ENCODE peak calls at places on chromosomes 13 and 19, in eight cellular contexts. One of them, this sample, is unnamed.

GRCh38 chr19:6677495-6677894 is 7.5 kb upstream of the TNFSF14 start:
- DNase-seq in AG09319: no peak
- DNase-seq in right atrium auricular region: no peak
- DNase-seq in hepatocyte: no peak
- DNase-seq in colonic mucosa: no peak
- DNase-seq in astrocyte: no peak
- DNase-seq in GM06990: no peak
- DNase-seq in fibroblast of mammary gland: no peak
- DNase-seq in this sample: no peak

GRCh38 chr13:91740811-91741210 is 342.4 kb downstream of the GPC5 start:
- DNase-seq in fibroblast of mammary gland: no peak
- DNase-seq in AG09319: no peak
- DNase-seq in colonic mucosa: no peak
- DNase-seq in right atrium auricular region: no peak
- DNase-seq in hepatocyte: no peak
- DNase-seq in GM06990: no peak
- DNase-seq in astrocyte: no peak
- DNase-seq in this sample: no peak

GRCh38 chr19:48835734-48836088 is 580 bp downstream of the HSD17B14 start:
- DNase-seq in GM06990: peak
- DNase-seq in hepatocyte: peak
- DNase-seq in colonic mucosa: peak
- DNase-seq in fibroblast of mammary gland: peak
- DNase-seq in AG09319: peak
- DNase-seq in astrocyte: peak
- DNase-seq in right atrium auricular region: peak
- DNase-seq in this sample: peak

GRCh38 chr19:40190891-40191835 is at the start of gene MAP3K10:
- DNase-seq in AG09319: peak
- DNase-seq in right atrium auricular region: peak
- DNase-seq in hepatocyte: peak
- DNase-seq in GM06990: peak
- DNase-seq in astrocyte: peak
- DNase-seq in fibroblast of mammary gland: peak
- DNase-seq in colonic mucosa: peak
- DNase-seq in this sample: peak

GRCh38 chr19:52351512-52351911 is 15.5 kb downstream of the ZNF610 start:
- DNase-seq in fibroblast of mammary gland: no peak
- DNase-seq in AG09319: no peak
- DNase-seq in astrocyte: no peak
- DNase-seq in hepatocyte: no peak
- DNase-seq in right atrium auricular region: no peak
- DNase-seq in GM06990: no peak
- DNase-seq in colonic mucosa: no peak
- DNase-seq in this sample: no peak

GRCh38 chr13:99996177-99996705 is 14.7 kb downstream of the ZIC2 start:
- DNase-seq in AG09319: no peak
- DNase-seq in hepatocyte: no peak
- DNase-seq in astrocyte: no peak
- DNase-seq in fibroblast of mammary gland: no peak
- DNase-seq in colonic mucosa: no peak
- DNase-seq in right atrium auricular region: no peak
- DNase-seq in GM06990: no peak
- DNase-seq in this sample: no peak

GRCh38 chr13:51988988-51989618 is 22.1 kb downstream of the ATP7B start:
- DNase-seq in colonic mucosa: no peak
- DNase-seq in right atrium auricular region: no peak
- DNase-seq in GM06990: no peak
- DNase-seq in hepatocyte: no peak
- DNase-seq in fibroblast of mammary gland: no peak
- DNase-seq in astrocyte: no peak
- DNase-seq in AG09319: no peak
- DNase-seq in this sample: no peak

GRCh38 chr19:33508941-33509614 is 12.5 kb downstream of the PEPD start:
- DNase-seq in GM06990: no peak
- DNase-seq in astrocyte: peak
- DNase-seq in right atrium auricular region: no peak
- DNase-seq in hepatocyte: no peak
- DNase-seq in fibroblast of mammary gland: no peak
- DNase-seq in AG09319: no peak
- DNase-seq in colonic mucosa: no peak
- DNase-seq in this sample: no peak

GRCh38 chr19:29400917-29401711 is 124.7 kb upstream of the VSTM2B start:
- DNase-seq in fibroblast of mammary gland: peak
- DNase-seq in colonic mucosa: no peak
- DNase-seq in GM06990: no peak
- DNase-seq in AG09319: no peak
- DNase-seq in right atrium auricular region: no peak
- DNase-seq in hepatocyte: no peak
- DNase-seq in astrocyte: no peak
- DNase-seq in this sample: no peak

GRCh38 chr19:33440682-33441081 is 67.2 kb downstream of the CEBPG start:
- DNase-seq in GM06990: no peak
- DNase-seq in right atrium auricular region: no peak
- DNase-seq in astrocyte: no peak
- DNase-seq in fibroblast of mammary gland: no peak
- DNase-seq in hepatocyte: no peak
- DNase-seq in AG09319: no peak
- DNase-seq in colonic mucosa: no peak
- DNase-seq in this sample: no peak

GRCh38 chr19:51194527-51195315 is 30.2 kb upstream of the CD33 start:
- DNase-seq in AG09319: no peak
- DNase-seq in right atrium auricular region: no peak
- DNase-seq in hepatocyte: no peak
- DNase-seq in GM06990: no peak
- DNase-seq in astrocyte: no peak
- DNase-seq in colonic mucosa: no peak
- DNase-seq in fibroblast of mammary gland: no peak
- DNase-seq in this sample: peak

GRCh38 chr19:40084948-40085347 is 5.8 kb downstream of the ZNF780A start:
- DNase-seq in colonic mucosa: no peak
- DNase-seq in astrocyte: no peak
- DNase-seq in AG09319: no peak
- DNase-seq in right atrium auricular region: no peak
- DNase-seq in GM06990: no peak
- DNase-seq in hepatocyte: no peak
- DNase-seq in fibroblast of mammary gland: no peak
- DNase-seq in this sample: no peak

GRCh38 chr19:48842744-48843162 is 6.5 kb upstream of the HSD17B14 start:
- DNase-seq in right atrium auricular region: no peak
- DNase-seq in GM06990: no peak
- DNase-seq in colonic mucosa: peak
- DNase-seq in astrocyte: peak
- DNase-seq in hepatocyte: peak
- DNase-seq in AG09319: no peak
- DNase-seq in fibroblast of mammary gland: peak
- DNase-seq in this sample: no peak

DNA sequence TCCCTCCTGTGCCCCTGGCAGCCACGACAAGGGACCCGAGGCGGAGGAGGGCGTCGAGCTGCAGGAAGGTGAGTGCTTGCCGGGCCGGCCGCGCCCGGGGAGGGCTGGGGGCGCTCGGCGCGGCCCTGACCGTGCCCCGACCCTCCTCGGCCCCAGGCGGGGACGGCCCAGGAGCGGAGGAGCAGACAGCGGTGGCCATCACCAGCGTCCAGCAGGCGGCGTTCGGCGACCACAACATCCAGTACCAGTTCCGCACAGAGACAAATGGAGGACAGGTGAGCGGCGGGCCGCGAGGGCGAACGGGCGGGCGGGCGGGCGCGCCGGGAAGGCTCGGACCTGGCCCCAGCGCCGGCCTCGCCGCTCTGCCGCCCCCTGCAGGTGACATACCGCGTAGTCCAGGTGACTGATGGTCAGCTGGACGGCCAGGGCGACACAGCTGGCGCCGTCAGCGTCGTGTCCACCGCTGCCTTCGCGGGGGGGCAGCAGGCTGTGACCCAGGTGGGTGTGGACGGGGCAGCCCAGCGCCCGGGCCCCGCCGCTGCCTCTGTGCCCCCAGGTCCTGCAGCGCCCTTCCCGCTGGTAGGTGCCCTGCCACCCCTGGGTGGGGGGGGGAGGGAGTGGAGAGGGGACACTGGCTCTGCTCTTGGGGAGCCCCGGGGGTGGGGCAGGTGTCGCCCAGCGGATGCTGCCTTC is 809 bp downstream of the USF2 start:
- DNase-seq in GM06990: peak
- DNase-seq in right atrium auricular region: peak
- DNase-seq in colonic mucosa: peak
- DNase-seq in AG09319: peak
- DNase-seq in fibroblast of mammary gland: peak
- DNase-seq in hepatocyte: peak
- DNase-seq in astrocyte: peak
- DNase-seq in this sample: peak
- TF ChIP-seq CTCF in GM06990: peak
- TF ChIP-seq CTCF in right atrium auricular region: peak
- TF ChIP-seq CTCF in colonic mucosa: peak
- TF ChIP-seq CTCF in AG09319: peak
- TF ChIP-seq CTCF in fibroblast of mammary gland: peak
- TF ChIP-seq CTCF in hepatocyte: peak
- TF ChIP-seq CTCF in astrocyte: peak
- TF ChIP-seq CTCF in this sample: peak

GRCh38 chr19:2481466-2481865 is 5.5 kb downstream of the GADD45B start:
- DNase-seq in right atrium auricular region: no peak
- DNase-seq in fibroblast of mammary gland: no peak
- DNase-seq in colonic mucosa: no peak
- DNase-seq in GM06990: no peak
- DNase-seq in astrocyte: no peak
- DNase-seq in AG09319: no peak
- DNase-seq in hepatocyte: no peak
- DNase-seq in this sample: no peak

GRCh38 chr19:2478756-2479555 is 3.0 kb downstream of the GADD45B start:
- DNase-seq in GM06990: peak
- DNase-seq in astrocyte: peak
- DNase-seq in colonic mucosa: peak
- DNase-seq in right atrium auricular region: peak
- DNase-seq in fibroblast of mammary gland: peak
- DNase-seq in hepatocyte: peak
- DNase-seq in AG09319: no peak
- DNase-seq in this sample: peak

GRCh38 chr19:2477732-2478191 is 1.8 kb downstream of the GADD45B start:
- DNase-seq in GM06990: peak
- DNase-seq in colonic mucosa: peak
- DNase-seq in right atrium auricular region: no peak
- DNase-seq in fibroblast of mammary gland: peak
- DNase-seq in hepatocyte: peak
- DNase-seq in astrocyte: no peak
- DNase-seq in AG09319: no peak
- DNase-seq in this sample: no peak

GRCh38 chr19:2478324-2478755 is 2.4 kb downstream of the GADD45B start:
- DNase-seq in colonic mucosa: peak
- DNase-seq in astrocyte: peak
- DNase-seq in AG09319: no peak
- DNase-seq in fibroblast of mammary gland: peak
- DNase-seq in GM06990: no peak
- DNase-seq in right atrium auricular region: peak
- DNase-seq in hepatocyte: peak
- DNase-seq in this sample: no peak

DNA sequence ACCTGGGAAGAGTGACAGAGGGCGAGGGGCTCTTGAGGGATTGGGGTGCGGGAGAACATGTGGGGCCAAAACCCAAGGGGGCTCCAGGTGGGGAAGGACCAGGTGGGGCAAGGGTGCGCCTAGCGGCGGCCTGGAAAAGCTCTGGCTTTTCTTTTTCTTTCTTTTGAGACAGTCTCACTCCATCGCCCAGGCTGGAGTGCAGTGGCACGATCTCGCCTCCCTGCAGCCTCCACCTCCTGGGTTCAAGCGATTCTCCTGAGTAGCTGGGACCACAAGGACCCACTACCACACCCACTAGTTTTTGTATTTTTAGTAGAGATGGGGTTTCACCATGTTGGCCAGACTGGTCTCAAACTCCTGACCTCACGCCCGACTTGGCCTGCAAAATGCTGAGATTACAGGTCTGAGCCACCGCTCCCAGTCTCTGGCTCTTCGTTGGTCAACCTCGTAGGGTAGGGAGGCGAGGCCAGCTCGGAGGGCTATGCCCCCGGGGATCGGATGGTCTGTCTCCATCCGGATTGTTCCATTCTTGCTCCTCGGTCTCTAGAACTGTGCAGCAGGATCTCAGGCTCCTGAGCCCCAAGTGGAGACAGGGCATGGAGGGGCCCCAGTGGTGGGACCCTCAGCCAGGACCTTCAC is 3.7 kb downstream of the GADD45B start:
- DNase-seq in right atrium auricular region: peak
- DNase-seq in hepatocyte: no peak
- DNase-seq in colonic mucosa: no peak
- DNase-seq in GM06990: no peak
- DNase-seq in astrocyte: no peak
- DNase-seq in AG09319: no peak
- DNase-seq in fibroblast of mammary gland: no peak
- DNase-seq in this sample: no peak
- TF ChIP-seq CTCF in right atrium auricular region: no peak
- TF ChIP-seq CTCF in hepatocyte: peak
- TF ChIP-seq CTCF in colonic mucosa: no peak
- TF ChIP-seq CTCF in GM06990: peak
- TF ChIP-seq CTCF in astrocyte: peak
- TF ChIP-seq CTCF in AG09319: no peak
- TF ChIP-seq CTCF in fibroblast of mammary gland: no peak
- TF ChIP-seq CTCF in this sample: peak

GRCh38 chr13:45925151-45925550 is 73.6 kb upstream of the SIAH3 start:
- DNase-seq in AG09319: no peak
- DNase-seq in fibroblast of mammary gland: peak
- DNase-seq in right atrium auricular region: peak
- DNase-seq in astrocyte: no peak
- DNase-seq in GM06990: no peak
- DNase-seq in colonic mucosa: no peak
- DNase-seq in hepatocyte: no peak
- DNase-seq in this sample: no peak
- TF ChIP-seq CTCF in AG09319: no peak
- TF ChIP-seq CTCF in fibroblast of mammary gland: peak
- TF ChIP-seq CTCF in right atrium auricular region: no peak
- TF ChIP-seq CTCF in astrocyte: no peak
- TF ChIP-seq CTCF in GM06990: peak
- TF ChIP-seq CTCF in colonic mucosa: no peak
- TF ChIP-seq CTCF in hepatocyte: no peak
- TF ChIP-seq CTCF in this sample: no peak

GRCh38 chr13:111506621-111507020 is 186.2 kb downstream of the TEX29 start:
- DNase-seq in AG09319: no peak
- DNase-seq in right atrium auricular region: no peak
- DNase-seq in hepatocyte: no peak
- DNase-seq in GM06990: no peak
- DNase-seq in fibroblast of mammary gland: no peak
- DNase-seq in colonic mucosa: no peak
- DNase-seq in astrocyte: no peak
- DNase-seq in this sample: peak

GRCh38 chr13:111503905-111504695 is 183.7 kb downstream of the TEX29 start:
- DNase-seq in hepatocyte: no peak
- DNase-seq in GM06990: no peak
- DNase-seq in right atrium auricular region: no peak
- DNase-seq in fibroblast of mammary gland: no peak
- DNase-seq in astrocyte: no peak
- DNase-seq in AG09319: no peak
- DNase-seq in colonic mucosa: no peak
- DNase-seq in this sample: no peak

GRCh38 chr13:111503376-111503775 is 182.9 kb downstream of the TEX29 start:
- DNase-seq in hepatocyte: no peak
- DNase-seq in fibroblast of mammary gland: no peak
- DNase-seq in right atrium auricular region: no peak
- DNase-seq in astrocyte: no peak
- DNase-seq in GM06990: no peak
- DNase-seq in colonic mucosa: no peak
- DNase-seq in AG09319: no peak
- DNase-seq in this sample: no peak

GRCh38 chr13:111506131-111506530 is 185.7 kb downstream of the TEX29 start:
- DNase-seq in GM06990: no peak
- DNase-seq in fibroblast of mammary gland: no peak
- DNase-seq in hepatocyte: no peak
- DNase-seq in astrocyte: no peak
- DNase-seq in right atrium auricular region: no peak
- DNase-seq in AG09319: no peak
- DNase-seq in colonic mucosa: no peak
- DNase-seq in this sample: no peak

GRCh38 chr13:111505175-111505777 is 184.8 kb downstream of the TEX29 start:
- DNase-seq in right atrium auricular region: no peak
- DNase-seq in GM06990: no peak
- DNase-seq in AG09319: no peak
- DNase-seq in colonic mucosa: no peak
- DNase-seq in hepatocyte: no peak
- DNase-seq in astrocyte: no peak
- DNase-seq in fibroblast of mammary gland: no peak
- DNase-seq in this sample: no peak
- TF ChIP-seq CTCF in right atrium auricular region: no peak
- TF ChIP-seq CTCF in GM06990: no peak
- TF ChIP-seq CTCF in AG09319: no peak
- TF ChIP-seq CTCF in colonic mucosa: no peak
- TF ChIP-seq CTCF in hepatocyte: peak
- TF ChIP-seq CTCF in astrocyte: peak
- TF ChIP-seq CTCF in fibroblast of mammary gland: no peak
- TF ChIP-seq CTCF in this sample: peak